ENCODE peak calls at places on chromosomes 16 and 17, in nine cellular contexts. P is neural progenitor cell; W is KG1; D is H1; I is activated naive CD4-positive, alpha-beta T cell treated with anti-CD3 and anti-CD28 coated beads, Interleukin-2, amount 10 ng/mL, durations not matched to agents 7 days and 5 days; H is HEK293T; Z is Peyer's patch; V is fibroblast of pulmonary artery; X is GM23248. A is an unnamed sample.
A peak's percentile ranks its signal among the peaks of the same experiment; 100 is the strongest.

GRCh38 chr17:65888649-65889048 is 303.3 kb downstream of the CEP112 start:
- DNase-seq in I (no peak), W (no peak), V (peak; percentile 72), D (no peak), H (no peak), X (peak; percentile 52), Z (no peak), P (no peak), A (no peak)

GRCh38 chr16:86156155-86156554 is 257.2 kb downstream of the IRF8 start:
- DNase-seq in P (peak; percentile 12), W (no peak), I (no peak), D (no peak), Z (no peak), X (no peak), H (no peak), V (no peak), A (no peak)

GRCh38 chr16:21263640-21264211 is 14.4 kb downstream of the CRYM start:
- DNase-seq in H (no peak), P (peak; percentile 24), D (no peak), I (no peak), Z (no peak), V (no peak), W (no peak), X (peak; percentile 61), A (no peak)

GRCh38 chr17:18999911-19000310 is 4.7 kb downstream of the FAM83G start:
- DNase-seq in I (no peak), W (no peak), D (no peak), P (no peak), Z (no peak), V (no peak), H (no peak), X (no peak), A (no peak)

GRCh38 chr17:59437766-59438165 is 106.3 kb downstream of the YPEL2 start:
- DNase-seq in X (no peak), I (no peak), Z (no peak), P (no peak), W (no peak), V (no peak), D (no peak), H (no peak), A (no peak)

GRCh38 chr16:58022601-58023371 is 2.8 kb upstream of the MMP15 start:
- DNase-seq in Z (no peak), V (peak; percentile 68), H (no peak), I (no peak), D (no peak), P (no peak), W (no peak), X (peak; percentile 88), A (no peak)

GRCh38 chr17:79524201-79524882 is 86.5 kb downstream of the RBFOX3 start:
- DNase-seq in Z (no peak), X (no peak), H (no peak), I (no peak), W (no peak), P (no peak), V (no peak), D (no peak), A (no peak)

GRCh38 chr16:19882641-19883040 is 2.0 kb downstream of the GPRC5B start:
- DNase-seq in D (peak; percentile 58), P (peak; percentile 81), Z (no peak), V (no peak), W (no peak), H (no peak), I (no peak), X (no peak), A (no peak)

GRCh38 chr17:67546578-67547527 is 169.8 kb downstream of the PITPNC1 start:
- DNase-seq in W (no peak), V (peak; percentile 83), H (no peak), P (no peak), Z (peak; percentile 63), X (peak; percentile 38), D (no peak), I (no peak), A (peak; percentile 39)

GRCh38 chr16:27363797-27364196 is 38.2 kb upstream of the IL21R start:
- DNase-seq in Z (peak; percentile 92), X (no peak), D (no peak), I (no peak), P (no peak), V (peak; percentile 17), W (no peak), H (no peak), A (no peak)

GRCh38 chr16:79632289-79632688 is 31.8 kb upstream of the MAF start:
- DNase-seq in X (no peak), Z (no peak), V (no peak), H (no peak), W (no peak), D (no peak), P (no peak), I (peak; percentile 28), A (no peak)

GRCh38 chr16:86510465-86511261 is at the start of gene FOXF1:
- DNase-seq in X (peak; percentile 70), H (no peak), V (peak; percentile 64), D (peak; percentile 75), Z (no peak), W (no peak), I (peak; percentile 33), P (peak; percentile 73), A (peak; percentile 23)

GRCh38 chr17:38693700-38694329 is 11.3 kb upstream of the MLLT6 start:
- DNase-seq in I (no peak), H (no peak), D (no peak), X (peak; percentile 53), V (peak; percentile 93), P (no peak), W (no peak), Z (peak; percentile 77), A (no peak)

GRCh38 chr17:1576500-1576899 is 13.9 kb upstream of the PITPNA start:
- DNase-seq in V (no peak), Z (no peak), D (no peak), I (no peak), H (no peak), X (no peak), P (no peak), W (no peak), A (no peak)

GRCh38 chr17:30716461-30717289 is 107.8 kb downstream of the CRLF3 start:
- DNase-seq in P (no peak), D (no peak), V (peak; percentile 31), I (no peak), W (no peak), Z (no peak), H (no peak), X (peak; percentile 26), A (no peak)

GRCh38 chr17:77502626-77503292 is 362.0 kb downstream of the SEC14L1 start:
- DNase-seq in X (no peak), P (no peak), V (no peak), W (no peak), H (no peak), I (peak; percentile 20), Z (peak; percentile 44), D (no peak), A (no peak)

GRCh38 chr16:29809850-29810698 is 1.9 kb upstream of the PRRT2 start:
- DNase-seq in H (no peak), D (no peak), P (peak; percentile 52), Z (no peak), X (peak; percentile 54), W (no peak), V (no peak), I (peak; percentile 59), A (no peak)

GRCh38 chr17:78029697-78030096 is 71.2 kb downstream of the TNRC6C start:
- DNase-seq in I (no peak), Z (no peak), H (no peak), P (no peak), W (no peak), V (no peak), D (no peak), X (no peak), A (no peak)

GRCh38 chr17:7084058-7084457 is 4.0 kb upstream of the CLEC10A start:
- DNase-seq in V (peak; percentile 40), W (no peak), X (no peak), H (no peak), I (no peak), Z (no peak), D (no peak), P (no peak), A (no peak)

GRCh38 chr17:29622337-29623282 is at the start of gene CORO6:
- DNase-seq in Z (peak; percentile 70), X (peak; percentile 78), P (peak; percentile 92), H (peak; percentile 86), I (peak; percentile 75), W (no peak), D (peak; percentile 94), V (peak; percentile 48), A (peak; percentile 35)

GRCh38 chr16:88022076-88023042 is 71.1 kb downstream of the BANP start:
- DNase-seq in W (no peak), H (no peak), Z (peak; percentile 27), V (no peak), X (no peak), P (peak; percentile 36), D (no peak), I (no peak), A (no peak)

GRCh38 chr17:66775881-66776400 is 59.0 kb upstream of the CACNG5 start:
- DNase-seq in Z (no peak), W (no peak), D (no peak), I (no peak), V (no peak), P (no peak), H (no peak), X (no peak), A (no peak)

GRCh38 chr17:64387145-64387473 is 3.6 kb downstream of the PECAM1 start:
- DNase-seq in X (no peak), D (no peak), V (no peak), P (no peak), H (no peak), W (no peak), Z (peak; percentile 29), I (no peak), A (no peak)